ENCODE peak calls at places on chromosomes 11 and 22, in six cellular contexts. B is A172, P is ecto neural progenitor cell, Q is T follicular helper cell, E is NCI-H1105 treated with DMSO at 0.1 percent for 48 hours, C is NB4. X is an unnamed sample.

GRCh38 chr11:70942593-70942992 is 309.8 kb downstream of the SHANK2 start:
- DNase-seq in P (no peak), B (no peak), C (peak; percentile 44), E (peak; percentile 12), Q (no peak), X (no peak)

GRCh38 chr11:4060182-4060923 is 34.2 kb upstream of the RRM1 start:
- DNase-seq in E (no peak), Q (no peak), C (no peak), B (no peak), P (no peak), X (no peak)

GRCh38 chr22:28983788-28984441 is 77.7 kb downstream of the C22orf31 start:
- DNase-seq in Q (no peak), B (no peak), C (peak; percentile 55), P (no peak), E (no peak), X (no peak)

GRCh38 chr11:47924184-47924671 is 56.1 kb upstream of the PTPRJ start:
- DNase-seq in B (peak; percentile 95), Q (no peak), P (no peak), C (no peak), E (no peak), X (peak; percentile 87)

GRCh38 chr22:41096841-41097240 is 4.4 kb downstream of the EP300 start:
- DNase-seq in B (no peak), Q (no peak), E (no peak), C (no peak), P (no peak), X (no peak)

GRCh38 chr22:32896951-32897350 is 95.4 kb downstream of the TIMP3 start:
- DNase-seq in B (no peak), C (no peak), E (no peak), P (no peak), Q (no peak), X (no peak)

GRCh38 chr22:29073618-29074275 is 912 bp downstream of the KREMEN1 start:
- DNase-seq in C (peak; percentile 40), E (no peak), Q (no peak), B (no peak), P (peak; percentile 78), X (no peak)

GRCh38 chr11:98185245-98185644 is 835.5 kb upstream of the CNTN5 start:
- DNase-seq in B (no peak), E (no peak), C (no peak), Q (no peak), P (no peak), X (no peak)

GRCh38 chr11:117072517-117073218 is 25.6 kb downstream of the SIK3 start:
- DNase-seq in Q (no peak), E (no peak), C (peak; percentile 94), B (peak; percentile 90), P (no peak), X (peak; percentile 88)

GRCh38 chr22:49688516-49689254 is 139.0 kb downstream of the BRD1 start:
- DNase-seq in Q (no peak), C (no peak), E (no peak), P (no peak), B (no peak), X (no peak)

GRCh38 chr22:28351585-28351984 is 328.1 kb downstream of the TTC28 start:
- DNase-seq in B (no peak), P (no peak), Q (no peak), E (no peak), C (no peak), X (no peak)

GRCh38 chr11:15764948-15765347 is 591.4 kb downstream of the SOX6 start:
- DNase-seq in B (no peak), P (no peak), E (no peak), C (no peak), Q (no peak), X (no peak)

GRCh38 chr22:39017596-39018365 is 3.1 kb upstream of the APOBEC3D start:
- DNase-seq in B (no peak), Q (no peak), P (no peak), C (no peak), E (no peak), X (no peak)

GRCh38 chr11:83502041-83502440 is 215.9 kb upstream of the CCDC90B start:
- DNase-seq in Q (no peak), E (no peak), C (no peak), B (no peak), P (no peak), X (no peak)

GRCh38 chr22:43923191-43923590 is 414 bp upstream of the PNPLA3 start:
- DNase-seq in E (no peak), C (peak; percentile 38), P (no peak), Q (no peak), B (no peak), X (no peak)